ENCODE peak calls at places on chromosome 21, in seven cellular contexts. One of them, this sample, is unnamed.

GRCh38 chr21:33299181-33299752 is 25.5 kb upstream of the IFNAR1 start:
- DNase-seq in fibroblast of mammary gland: no peak
- DNase-seq in upper lobe of right lung: no peak
- DNase-seq in Peyer's patch: no peak
- DNase-seq in pancreas: no peak
- DNase-seq in adrenal gland: no peak
- DNase-seq in endothelial cell of umbilical vein: no peak
- DNase-seq in this sample: no peak

GRCh38 chr21:23401278-23401677 is 2206.0 kb downstream of the MRPL39 start:
- DNase-seq in fibroblast of mammary gland: peak
- DNase-seq in upper lobe of right lung: no peak
- DNase-seq in Peyer's patch: no peak
- DNase-seq in pancreas: no peak
- DNase-seq in adrenal gland: no peak
- DNase-seq in endothelial cell of umbilical vein: peak
- DNase-seq in this sample: no peak

GRCh38 chr21:9839011-9839661 is 682.2 kb upstream of the TPTE start:
- DNase-seq in fibroblast of mammary gland: no peak
- DNase-seq in upper lobe of right lung: peak
- DNase-seq in Peyer's patch: no peak
- DNase-seq in pancreas: peak
- DNase-seq in adrenal gland: no peak
- DNase-seq in endothelial cell of umbilical vein: no peak
- DNase-seq in this sample: no peak

GRCh38 chr21:15138475-15138874 is 73.7 kb upstream of the NRIP1 start:
- DNase-seq in fibroblast of mammary gland: no peak
- DNase-seq in upper lobe of right lung: no peak
- DNase-seq in Peyer's patch: peak
- DNase-seq in pancreas: peak
- DNase-seq in adrenal gland: no peak
- DNase-seq in endothelial cell of umbilical vein: no peak
- DNase-seq in this sample: no peak

GRCh38 chr21:16330340-16331319 is 600.8 kb downstream of the USP25 start:
- DNase-seq in fibroblast of mammary gland: peak
- DNase-seq in upper lobe of right lung: no peak
- DNase-seq in Peyer's patch: no peak
- DNase-seq in pancreas: no peak
- DNase-seq in adrenal gland: peak
- DNase-seq in endothelial cell of umbilical vein: peak
- DNase-seq in this sample: peak

GRCh38 chr21:15298306-15298705 is 233.5 kb upstream of the NRIP1 start:
- DNase-seq in fibroblast of mammary gland: no peak
- DNase-seq in upper lobe of right lung: no peak
- DNase-seq in Peyer's patch: no peak
- DNase-seq in pancreas: no peak
- DNase-seq in adrenal gland: no peak
- DNase-seq in endothelial cell of umbilical vein: peak
- DNase-seq in this sample: no peak

GRCh38 chr21:44418108-44418875 is 37.0 kb upstream of the LRRC3 start:
- DNase-seq in fibroblast of mammary gland: no peak
- DNase-seq in upper lobe of right lung: peak
- DNase-seq in Peyer's patch: peak
- DNase-seq in pancreas: no peak
- DNase-seq in adrenal gland: peak
- DNase-seq in endothelial cell of umbilical vein: no peak
- DNase-seq in this sample: no peak

GRCh38 chr21:15491100-15491499 is 238.7 kb upstream of the USP25 start:
- DNase-seq in fibroblast of mammary gland: no peak
- DNase-seq in upper lobe of right lung: no peak
- DNase-seq in Peyer's patch: no peak
- DNase-seq in pancreas: no peak
- DNase-seq in adrenal gland: no peak
- DNase-seq in endothelial cell of umbilical vein: no peak
- DNase-seq in this sample: no peak

GRCh38 chr21:37914211-37914900 is 1.9 kb downstream of the KCNJ6 start:
- DNase-seq in fibroblast of mammary gland: no peak
- DNase-seq in upper lobe of right lung: peak
- DNase-seq in Peyer's patch: no peak
- DNase-seq in pancreas: no peak
- DNase-seq in adrenal gland: no peak
- DNase-seq in endothelial cell of umbilical vein: no peak
- DNase-seq in this sample: peak

GRCh38 chr21:29240136-29240535 is 58.6 kb upstream of the BACH1 start:
- DNase-seq in fibroblast of mammary gland: no peak
- DNase-seq in upper lobe of right lung: no peak
- DNase-seq in Peyer's patch: no peak
- DNase-seq in pancreas: no peak
- DNase-seq in adrenal gland: no peak
- DNase-seq in endothelial cell of umbilical vein: no peak
- DNase-seq in this sample: no peak

GRCh38 chr21:44006017-44006624 is 6.0 kb upstream of the TRAPPC10 start:
- DNase-seq in fibroblast of mammary gland: peak
- DNase-seq in upper lobe of right lung: no peak
- DNase-seq in Peyer's patch: no peak
- DNase-seq in pancreas: no peak
- DNase-seq in adrenal gland: no peak
- DNase-seq in endothelial cell of umbilical vein: peak
- DNase-seq in this sample: no peak

GRCh38 chr21:29436143-29436542 is 137.4 kb downstream of the BACH1 start:
- DNase-seq in fibroblast of mammary gland: peak
- DNase-seq in upper lobe of right lung: no peak
- DNase-seq in Peyer's patch: no peak
- DNase-seq in pancreas: no peak
- DNase-seq in adrenal gland: no peak
- DNase-seq in endothelial cell of umbilical vein: no peak
- DNase-seq in this sample: no peak

GRCh38 chr21:21737186-21737585 is 739.0 kb downstream of the NCAM2 start:
- DNase-seq in fibroblast of mammary gland: no peak
- DNase-seq in upper lobe of right lung: no peak
- DNase-seq in Peyer's patch: no peak
- DNase-seq in pancreas: no peak
- DNase-seq in adrenal gland: no peak
- DNase-seq in endothelial cell of umbilical vein: no peak
- DNase-seq in this sample: no peak

GRCh38 chr21:34075760-34076159 is 2.4 kb downstream of the MRPS6 start:
- DNase-seq in fibroblast of mammary gland: no peak
- DNase-seq in upper lobe of right lung: no peak
- DNase-seq in Peyer's patch: no peak
- DNase-seq in pancreas: no peak
- DNase-seq in adrenal gland: no peak
- DNase-seq in endothelial cell of umbilical vein: no peak
- DNase-seq in this sample: no peak

GRCh38 chr21:34031835-34032370 is 41.5 kb upstream of the MRPS6 start:
- DNase-seq in fibroblast of mammary gland: no peak
- DNase-seq in upper lobe of right lung: no peak
- DNase-seq in Peyer's patch: peak
- DNase-seq in pancreas: no peak
- DNase-seq in adrenal gland: peak
- DNase-seq in endothelial cell of umbilical vein: no peak
- DNase-seq in this sample: no peak

GRCh38 chr21:41761211-41762181 is 5.4 kb downstream of the RIPK4 start:
- DNase-seq in fibroblast of mammary gland: no peak
- DNase-seq in upper lobe of right lung: peak
- DNase-seq in Peyer's patch: no peak
- DNase-seq in pancreas: no peak
- DNase-seq in adrenal gland: no peak
- DNase-seq in endothelial cell of umbilical vein: no peak
- DNase-seq in this sample: no peak

GRCh38 chr21:41168391-41169257 is 664 bp downstream of the BACE2 start:
- DNase-seq in fibroblast of mammary gland: peak
- DNase-seq in upper lobe of right lung: peak
- DNase-seq in Peyer's patch: peak
- DNase-seq in pancreas: peak
- DNase-seq in adrenal gland: peak
- DNase-seq in endothelial cell of umbilical vein: peak
- DNase-seq in this sample: peak

GRCh38 chr21:21921410-21922232 is 923.4 kb downstream of the NCAM2 start:
- DNase-seq in fibroblast of mammary gland: peak
- DNase-seq in upper lobe of right lung: no peak
- DNase-seq in Peyer's patch: no peak
- DNase-seq in pancreas: no peak
- DNase-seq in adrenal gland: no peak
- DNase-seq in endothelial cell of umbilical vein: no peak
- DNase-seq in this sample: no peak

GRCh38 chr21:20647603-20648002 is 350.6 kb upstream of the NCAM2 start:
- DNase-seq in fibroblast of mammary gland: peak
- DNase-seq in upper lobe of right lung: no peak
- DNase-seq in Peyer's patch: no peak
- DNase-seq in pancreas: no peak
- DNase-seq in adrenal gland: no peak
- DNase-seq in endothelial cell of umbilical vein: no peak
- DNase-seq in this sample: no peak

GRCh38 chr21:22728091-22728490 is 1729.9 kb downstream of the NCAM2 start:
- DNase-seq in fibroblast of mammary gland: no peak
- DNase-seq in upper lobe of right lung: no peak
- DNase-seq in Peyer's patch: no peak
- DNase-seq in pancreas: no peak
- DNase-seq in adrenal gland: no peak
- DNase-seq in endothelial cell of umbilical vein: no peak
- DNase-seq in this sample: no peak

GRCh38 chr21:31975491-31975890 is 102.7 kb downstream of the HUNK start:
- DNase-seq in fibroblast of mammary gland: no peak
- DNase-seq in upper lobe of right lung: no peak
- DNase-seq in Peyer's patch: no peak
- DNase-seq in pancreas: no peak
- DNase-seq in adrenal gland: no peak
- DNase-seq in endothelial cell of umbilical vein: no peak
- DNase-seq in this sample: no peak

GRCh38 chr21:37870229-37870628 is 46.0 kb downstream of the KCNJ6 start:
- DNase-seq in fibroblast of mammary gland: no peak
- DNase-seq in upper lobe of right lung: no peak
- DNase-seq in Peyer's patch: no peak
- DNase-seq in pancreas: no peak
- DNase-seq in adrenal gland: no peak
- DNase-seq in endothelial cell of umbilical vein: no peak
- DNase-seq in this sample: no peak

GRCh38 chr21:40272037-40272436 is 404.8 kb downstream of the PCP4 start:
- DNase-seq in fibroblast of mammary gland: no peak
- DNase-seq in upper lobe of right lung: no peak
- DNase-seq in Peyer's patch: no peak
- DNase-seq in pancreas: no peak
- DNase-seq in adrenal gland: no peak
- DNase-seq in endothelial cell of umbilical vein: no peak
- DNase-seq in this sample: no peak

GRCh38 chr21:34365794-34366193 is 2.0 kb downstream of the KCNE2 start:
- DNase-seq in fibroblast of mammary gland: no peak
- DNase-seq in upper lobe of right lung: no peak
- DNase-seq in Peyer's patch: peak
- DNase-seq in pancreas: no peak
- DNase-seq in adrenal gland: peak
- DNase-seq in endothelial cell of umbilical vein: no peak
- DNase-seq in this sample: no peak

GRCh38 chr21:40254540-40255455 is 387.6 kb downstream of the PCP4 start:
- DNase-seq in fibroblast of mammary gland: no peak
- DNase-seq in upper lobe of right lung: no peak
- DNase-seq in Peyer's patch: no peak
- DNase-seq in pancreas: no peak
- DNase-seq in adrenal gland: no peak
- DNase-seq in endothelial cell of umbilical vein: no peak
- DNase-seq in this sample: no peak

DNA sequence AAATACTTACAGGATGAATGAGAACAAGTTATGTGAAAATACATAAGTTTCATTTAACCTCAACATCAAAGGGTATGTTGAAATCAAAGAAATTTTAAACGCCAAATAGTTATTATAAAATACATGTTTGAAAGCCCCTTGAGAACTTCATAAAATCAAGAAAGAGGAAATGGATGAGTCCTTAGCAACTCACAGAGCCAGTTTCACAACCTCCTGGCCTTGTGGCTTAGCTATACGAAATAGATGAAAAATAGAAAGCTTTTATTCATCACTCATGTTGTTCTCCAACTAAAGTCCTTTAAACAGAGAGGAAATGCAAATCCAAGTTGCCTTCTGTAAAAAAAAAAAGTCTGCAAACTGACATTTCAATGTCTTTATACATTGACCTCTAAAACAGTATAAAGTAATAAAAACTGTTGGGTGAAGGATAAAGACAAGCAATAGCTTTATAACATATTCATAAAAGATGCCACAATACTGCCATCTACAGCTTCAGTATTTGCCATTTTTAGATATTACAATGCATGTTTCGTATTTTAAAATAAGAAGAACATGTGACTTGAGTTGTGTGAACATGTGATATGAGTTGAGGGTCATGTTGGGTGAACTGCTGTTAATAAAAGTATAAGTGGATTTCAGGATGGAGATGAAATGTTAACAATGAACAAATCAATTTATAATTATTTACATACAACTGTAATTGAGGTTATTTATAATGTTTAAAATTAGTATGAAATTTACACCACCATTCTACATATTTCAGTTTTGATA is 847.7 kb downstream of the MRPL39 start:
- DNase-seq in fibroblast of mammary gland: no peak
- DNase-seq in upper lobe of right lung: no peak
- DNase-seq in Peyer's patch: no peak
- DNase-seq in pancreas: no peak
- DNase-seq in adrenal gland: no peak
- DNase-seq in endothelial cell of umbilical vein: no peak
- DNase-seq in this sample: no peak
- TF ChIP-seq CTCF in fibroblast of mammary gland: no peak
- TF ChIP-seq CTCF in upper lobe of right lung: no peak
- TF ChIP-seq CTCF in Peyer's patch: no peak
- TF ChIP-seq CTCF in pancreas: no peak
- TF ChIP-seq CTCF in adrenal gland: no peak
- TF ChIP-seq CTCF in endothelial cell of umbilical vein: no peak
- TF ChIP-seq CTCF in this sample: no peak

GRCh38 chr21:39037807-39038405 is 145.3 kb downstream of the PSMG1 start:
- DNase-seq in fibroblast of mammary gland: peak
- DNase-seq in upper lobe of right lung: no peak
- DNase-seq in Peyer's patch: no peak
- DNase-seq in pancreas: no peak
- DNase-seq in adrenal gland: no peak
- DNase-seq in endothelial cell of umbilical vein: peak
- DNase-seq in this sample: no peak
- TF ChIP-seq CTCF in fibroblast of mammary gland: no peak
- TF ChIP-seq CTCF in upper lobe of right lung: peak
- TF ChIP-seq CTCF in Peyer's patch: no peak
- TF ChIP-seq CTCF in pancreas: no peak
- TF ChIP-seq CTCF in adrenal gland: no peak
- TF ChIP-seq CTCF in endothelial cell of umbilical vein: no peak
- TF ChIP-seq CTCF in this sample: no peak

GRCh38 chr21:45640888-45641479 is 2.5 kb upstream of the PCBP3 start:
- DNase-seq in fibroblast of mammary gland: peak
- DNase-seq in upper lobe of right lung: no peak
- DNase-seq in Peyer's patch: peak
- DNase-seq in pancreas: peak
- DNase-seq in adrenal gland: no peak
- DNase-seq in endothelial cell of umbilical vein: no peak
- DNase-seq in this sample: no peak
- TF ChIP-seq CTCF in fibroblast of mammary gland: peak
- TF ChIP-seq CTCF in upper lobe of right lung: no peak
- TF ChIP-seq CTCF in Peyer's patch: no peak
- TF ChIP-seq CTCF in pancreas: no peak
- TF ChIP-seq CTCF in adrenal gland: no peak
- TF ChIP-seq CTCF in endothelial cell of umbilical vein: no peak
- TF ChIP-seq CTCF in this sample: no peak

DNA sequence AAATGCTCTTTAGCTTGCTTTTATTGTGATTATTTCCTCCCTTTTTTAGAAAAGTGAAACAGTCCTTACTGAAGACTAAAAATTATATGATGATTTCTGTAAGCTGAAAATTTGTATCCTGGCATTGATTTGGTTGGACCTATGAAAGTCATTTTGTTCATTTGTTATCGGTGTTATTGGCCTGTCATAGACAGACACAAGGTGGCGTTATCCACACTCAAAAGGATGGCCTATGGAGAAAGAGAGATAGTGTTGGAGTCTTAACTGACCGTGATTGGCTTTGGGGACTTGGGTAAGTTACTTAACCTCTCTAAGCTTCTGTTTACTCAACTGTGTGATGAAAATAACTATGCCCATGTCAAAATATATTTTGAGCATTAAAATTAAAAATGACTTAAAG is 203.6 kb upstream of the CHODL start:
- DNase-seq in fibroblast of mammary gland: peak
- DNase-seq in upper lobe of right lung: no peak
- DNase-seq in Peyer's patch: no peak
- DNase-seq in pancreas: no peak
- DNase-seq in adrenal gland: no peak
- DNase-seq in endothelial cell of umbilical vein: peak
- DNase-seq in this sample: peak
- TF ChIP-seq CTCF in fibroblast of mammary gland: peak
- TF ChIP-seq CTCF in upper lobe of right lung: peak
- TF ChIP-seq CTCF in Peyer's patch: no peak
- TF ChIP-seq CTCF in pancreas: no peak
- TF ChIP-seq CTCF in adrenal gland: peak
- TF ChIP-seq CTCF in endothelial cell of umbilical vein: peak
- TF ChIP-seq CTCF in this sample: peak

This sample was measured in nephron progenitor cell.